ENCODE peak calls at places on chromosomes 4 and X, in six cellular contexts. S is tibial artery; H is cardiac muscle cell; G is endothelial cell; P is stimulated activated CD4-positive, alpha-beta T cell treated with anti-CD3 and anti-CD28 coated beads, Interleukin-15, amount 100 ng/mL, for 1 hour; Z is DMS53. O is an unnamed sample.

GRCh38 chrX:118026631-118027030 is 90.0 kb downstream of the KLHL13 start:
- DNase-seq in S (no peak), H (no peak), G (no peak), P (no peak), Z (no peak), O (no peak)

GRCh38 chr4:16079046-16079445 is 4.8 kb downstream of the PROM1 start:
- DNase-seq in S (no peak), H (no peak), G (no peak), P (no peak), Z (peak; percentile 22), O (no peak)

GRCh38 chr4:121049072-121049599 is 23.2 kb downstream of the NDNF start:
- DNase-seq in S (no peak), H (no peak), G (no peak), P (no peak), Z (peak; percentile 19), O (no peak)

GRCh38 chr4:138259801-138260200 is 17.7 kb upstream of the SLC7A11 start:
- DNase-seq in S (no peak), H (no peak), G (no peak), P (no peak), Z (peak; percentile 4), O (no peak)

GRCh38 chr4:87961993-87962791 is 13.3 kb upstream of the SPP1 start:
- DNase-seq in S (no peak), H (no peak), G (no peak), P (no peak), Z (peak; percentile 64), O (no peak)

GRCh38 chrX:129842510-129843208 is 1.0 kb downstream of the ZDHHC9 start:
- DNase-seq in S (peak; percentile 68), H (peak; percentile 5), G (peak; percentile 4), P (no peak), Z (peak; percentile 65), O (no peak)

GRCh38 chr4:15001248-15001824 is 945 bp upstream of the CPEB2 start:
- DNase-seq in S (peak; percentile 95), H (peak; percentile 73), G (peak; percentile 21), P (peak; percentile 17), Z (peak; percentile 86), O (peak; percentile 76)

GRCh38 chr4:153520871-153521329 is 54.7 kb downstream of the TMEM131L start:
- DNase-seq in S (no peak), H (no peak), G (no peak), P (no peak), Z (no peak), O (peak; percentile 69)

GRCh38 chr4:1567808-1568581 is 116.1 kb downstream of the FAM53A start:
- DNase-seq in S (no peak), H (no peak), G (no peak), P (no peak), Z (peak; percentile 38), O (peak; percentile 38)

GRCh38 chrX:149996515-149996914 is 58.2 kb upstream of the EOLA2 start:
- DNase-seq in S (no peak), H (no peak), G (no peak), P (no peak), Z (no peak), O (no peak)

GRCh38 chr4:148881860-148882643 is 439.8 kb upstream of the NR3C2 start:
- DNase-seq in S (no peak), H (no peak), G (no peak), P (no peak), Z (no peak), O (no peak)

GRCh38 chr4:155941085-155941484 is 12.6 kb downstream of the CTSO start:
- DNase-seq in S (no peak), H (no peak), G (no peak), P (no peak), Z (no peak), O (no peak)

GRCh38 chr4:40596522-40596921 is 33.1 kb downstream of the RBM47 start:
- DNase-seq in S (no peak), H (no peak), G (no peak), P (no peak), Z (no peak), O (no peak)